ENCODE peak calls at places on chromosomes 7 and 10, in five cellular contexts. X is astrocyte of the spinal cord, Y is GM23338, M is heart left ventricle, G is WERI-Rb-1. N is an unnamed sample.

GRCh38 chr7:80940539-80941205 is 21.8 kb upstream of the SEMA3C start:
- DNase-seq in Y (no peak), X (no peak), M (no peak), G (no peak), N (no peak)

GRCh38 chr10:112389147-112389822 is 15.4 kb downstream of the ACSL5 start:
- DNase-seq in X (peak), G (no peak), M (no peak), Y (no peak), N (peak)

GRCh38 chr10:4652111-4653010 is 173.6 kb upstream of the AKR1E2 start:
- DNase-seq in Y (no peak), G (no peak), M (no peak), X (no peak), N (no peak)

GRCh38 chr10:107481224-107481623 is 316.7 kb upstream of the SORCS1 start:
- DNase-seq in M (no peak), G (no peak), X (no peak), Y (no peak), N (no peak)

GRCh38 chr7:158812684-158813083 is 16.6 kb downstream of the ESYT2 start:
- DNase-seq in G (no peak), M (no peak), Y (no peak), X (no peak), N (no peak)

GRCh38 chr10:101038486-101038885 is 7.5 kb downstream of the SFXN3 start:
- DNase-seq in X (no peak), Y (peak), G (no peak), M (peak), N (no peak)

GRCh38 chr10:110076559-110077318 is 69.0 kb downstream of the ADD3 start:
- DNase-seq in X (peak), M (no peak), Y (no peak), G (no peak), N (peak)

GRCh38 chr7:17301491-17302101 is 3.1 kb downstream of the AHR start:
- DNase-seq in M (no peak), Y (peak), G (peak), X (peak), N (peak)

GRCh38 chr10:51699145-51699474 is 285 bp downstream of the CSTF2T start:
- DNase-seq in G (no peak), M (no peak), Y (peak), X (no peak), N (no peak)

GRCh38 chr10:119208553-119208940 is 1.2 kb downstream of the GRK5 start:
- DNase-seq in M (no peak), G (no peak), Y (no peak), X (no peak), N (no peak)

GRCh38 chr7:96508371-96508770 is 186.5 kb upstream of the SLC25A13 start:
- DNase-seq in M (no peak), Y (no peak), X (no peak), G (no peak), N (no peak)

GRCh38 chr10:86439544-86439943 is 72.9 kb upstream of the GRID1 start:
- DNase-seq in M (no peak), Y (no peak), X (peak), G (no peak), N (peak)

GRCh38 chr7:133155121-133155520 is 73.2 kb upstream of the CHCHD3 start:
- DNase-seq in M (no peak), Y (no peak), G (no peak), X (no peak), N (peak)

GRCh38 chr10:122285506-122286444 is 14.7 kb downstream of the BTBD16 start:
- DNase-seq in X (no peak), Y (no peak), G (no peak), M (no peak), N (no peak)

GRCh38 chr7:27424749-27425148 is 182.1 kb downstream of the EVX1 start:
- DNase-seq in Y (no peak), M (no peak), G (no peak), X (no peak), N (no peak)

GRCh38 chr10:106565546-106565945 is 599.0 kb downstream of the SORCS1 start:
- DNase-seq in X (peak), Y (no peak), M (no peak), G (no peak), N (no peak)

GRCh38 chr7:116152276-116152675 is 58.1 kb upstream of the TES start:
- DNase-seq in Y (peak), X (no peak), G (no peak), M (no peak), N (no peak)